ENCODE peak calls at places on chromosomes 1 and 21, in seven cellular contexts. L, X, M, B, O, J and V are unnamed samples.

GRCh38 chr1:154422521-154422920 is 17.4 kb downstream of the IL6R start:
- DNase-seq in L (no peak), X (no peak), M (peak), B (no peak), O (no peak), J (peak), V (no peak)

GRCh38 chr1:221887091-221887746 is 145.3 kb upstream of the DUSP10 start:
- DNase-seq in L (peak), X (peak), M (peak), B (peak), O (peak), J (peak), V (no peak)

GRCh38 chr21:44648557-44649311 is 2.5 kb downstream of the KRTAP10-11 start:
- DNase-seq in L (no peak), X (no peak), M (no peak), B (no peak), O (no peak), J (no peak), V (no peak)

GRCh38 chr21:27825035-27825434 is 858.1 kb upstream of the ADAMTS5 start:
- DNase-seq in L (no peak), X (no peak), M (no peak), B (no peak), O (no peak), J (no peak), V (no peak)

GRCh38 chr1:186849824-186850223 is 21.1 kb downstream of the PLA2G4A start:
- DNase-seq in L (no peak), X (no peak), M (no peak), B (no peak), O (no peak), J (no peak), V (no peak)

GRCh38 chr1:244151558-244151957 is 100.5 kb downstream of the ZBTB18 start:
- DNase-seq in L (no peak), X (no peak), M (no peak), B (no peak), O (no peak), J (no peak), V (no peak)

GRCh38 chr1:40039757-40040510 is 595 bp upstream of the CAP1 start:
- DNase-seq in L (peak), X (peak), M (peak), B (peak), O (peak), J (peak), V (peak)

GRCh38 chr1:36172983-36173382 is 17.0 kb downstream of the MAP7D1 start:
- DNase-seq in L (no peak), X (no peak), M (no peak), B (peak), O (no peak), J (peak), V (no peak)

GRCh38 chr1:92933459-92933858 is 27.8 kb downstream of the DIPK1A start:
- DNase-seq in L (no peak), X (no peak), M (no peak), B (no peak), O (no peak), J (peak), V (no peak)

GRCh38 chr1:12244585-12244984 is 14.8 kb downstream of the VPS13D start:
- DNase-seq in L (no peak), X (no peak), M (no peak), B (no peak), O (no peak), J (no peak), V (no peak)

GRCh38 chr1:42290130-42290529 is 44.9 kb downstream of the FOXJ3 start:
- DNase-seq in L (no peak), X (no peak), M (no peak), B (no peak), O (no peak), J (no peak), V (no peak)

GRCh38 chr1:2053217-2053616 is 3.0 kb downstream of the PRKCZ start:
- DNase-seq in L (no peak), X (no peak), M (no peak), B (no peak), O (no peak), J (no peak), V (no peak)
- H3K27ac ChIP-seq in L (no peak), X (no peak), M (no peak), B (no peak), O (no peak), J (no peak), V (no peak)

GRCh38 chr21:37874481-37874880 is 41.8 kb downstream of the KCNJ6 start:
- DNase-seq in L (no peak), X (no peak), M (no peak), B (no peak), O (no peak), J (no peak), V (no peak)

GRCh38 chr21:37871121-37871862 is 45.0 kb downstream of the KCNJ6 start:
- DNase-seq in L (no peak), X (no peak), M (no peak), B (peak), O (no peak), J (peak), V (no peak)

GRCh38 chr21:37870229-37870628 is 46.0 kb downstream of the KCNJ6 start:
- DNase-seq in L (no peak), X (no peak), M (no peak), B (no peak), O (no peak), J (no peak), V (no peak)

GRCh38 chr21:37874904-37875780 is 41.1 kb downstream of the KCNJ6 start:
- DNase-seq in L (no peak), X (no peak), M (no peak), B (no peak), O (no peak), J (no peak), V (no peak)

GRCh38 chr21:37873655-37874054 is 42.6 kb downstream of the KCNJ6 start:
- DNase-seq in L (no peak), X (no peak), M (no peak), B (no peak), O (no peak), J (no peak), V (no peak)
- TF ChIP-seq CTCF in L (no peak), X (no peak), M (no peak), B (peak), O (no peak), J (peak), V (no peak)

GRCh38 chr1:2334883-2335534 is 56.3 kb downstream of the MORN1 start:
- DNase-seq in L (no peak), X (no peak), M (no peak), B (no peak), O (no peak), J (peak), V (no peak)
- H3K27ac ChIP-seq in L (no peak), X (peak), M (no peak), B (no peak), O (no peak), J (peak), V (no peak)

GRCh38 chr1:179995576-179995975 is 41.0 kb downstream of the CEP350 start:
- DNase-seq in L (no peak), X (no peak), M (no peak), B (no peak), O (no peak), J (no peak), V (no peak)
- TF ChIP-seq CTCF in L (no peak), X (no peak), M (no peak), B (no peak), O (no peak), J (no peak), V (no peak)